ENCODE peak calls at places on chromosome 6, in four cellular contexts. One of them, this sample, is unnamed.

GRCh38 chr6:41538556-41539182 is 7.5 kb upstream of the FOXP4 start:
- DNase-seq in tibial artery: no peak
- DNase-seq in psoas muscle: no peak
- DNase-seq in iPS DF 6.9: no peak
- DNase-seq in this sample: no peak

GRCh38 chr6:37141291-37142046 is 28.5 kb upstream of the PIM1 start:
- DNase-seq in tibial artery: no peak
- DNase-seq in psoas muscle: no peak
- DNase-seq in iPS DF 6.9: peak; percentile 92
- DNase-seq in this sample: peak; percentile 39

GRCh38 chr6:36627801-36628246 is 33.7 kb downstream of the SRSF3 start:
- DNase-seq in tibial artery: peak; percentile 89
- DNase-seq in psoas muscle: no peak
- DNase-seq in iPS DF 6.9: no peak
- DNase-seq in this sample: no peak

GRCh38 chr6:81451787-81452186 is 300.7 kb downstream of the TENT5A start:
- DNase-seq in psoas muscle: no peak
- DNase-seq in tibial artery: no peak
- DNase-seq in iPS DF 6.9: no peak
- DNase-seq in this sample: no peak

GRCh38 chr6:142301421-142302391 is at the start of gene ADGRG6:
- DNase-seq in psoas muscle: peak; percentile 18
- DNase-seq in iPS DF 6.9: no peak
- DNase-seq in tibial artery: peak; percentile 67
- DNase-seq in this sample: peak; percentile 19

GRCh38 chr6:77181749-77182148 is 281.5 kb downstream of the HTR1B start:
- DNase-seq in tibial artery: no peak
- DNase-seq in iPS DF 6.9: no peak
- DNase-seq in psoas muscle: no peak
- DNase-seq in this sample: peak; percentile 67

GRCh38 chr6:114467931-114468330 is 125.1 kb upstream of the HS3ST5 start:
- DNase-seq in iPS DF 6.9: no peak
- DNase-seq in psoas muscle: no peak
- DNase-seq in tibial artery: no peak
- DNase-seq in this sample: no peak

GRCh38 chr6:75266716-75267291 is 17.8 kb downstream of the TMEM30A start:
- DNase-seq in tibial artery: no peak
- DNase-seq in psoas muscle: no peak
- DNase-seq in iPS DF 6.9: no peak
- DNase-seq in this sample: peak; percentile 62

GRCh38 chr6:45229416-45229815 is 98.7 kb upstream of the RUNX2 start:
- DNase-seq in iPS DF 6.9: no peak
- DNase-seq in psoas muscle: no peak
- DNase-seq in tibial artery: no peak
- DNase-seq in this sample: no peak

GRCh38 chr6:7073810-7074525 is 33.8 kb upstream of the RREB1 start:
- DNase-seq in psoas muscle: peak; percentile 24
- DNase-seq in iPS DF 6.9: no peak
- DNase-seq in tibial artery: peak; percentile 74
- DNase-seq in this sample: peak; percentile 86

GRCh38 chr6:147506704-147507114 is 1.8 kb upstream of the SAMD5 start:
- DNase-seq in tibial artery: peak; percentile 80
- DNase-seq in iPS DF 6.9: no peak
- DNase-seq in psoas muscle: peak; percentile 70
- DNase-seq in this sample: peak; percentile 38

GRCh38 chr6:33974471-33974870 is 170.7 kb upstream of the MLN start:
- DNase-seq in psoas muscle: no peak
- DNase-seq in iPS DF 6.9: no peak
- DNase-seq in tibial artery: no peak
- DNase-seq in this sample: no peak

GRCh38 chr6:4133941-4134838 is 1.2 kb downstream of the ECI2 start:
- DNase-seq in psoas muscle: peak; percentile 26
- DNase-seq in tibial artery: peak; percentile 68
- DNase-seq in iPS DF 6.9: no peak
- DNase-seq in this sample: peak; percentile 48

GRCh38 chr6:45982280-45983036 is 33.2 kb downstream of the CLIC5 start:
- DNase-seq in tibial artery: no peak
- DNase-seq in psoas muscle: no peak
- DNase-seq in iPS DF 6.9: no peak
- DNase-seq in this sample: no peak

GRCh38 chr6:157597461-157598312 is 216.7 kb downstream of the ZDHHC14 start:
- DNase-seq in psoas muscle: peak; percentile 37
- DNase-seq in tibial artery: no peak
- DNase-seq in iPS DF 6.9: peak; percentile 27
- DNase-seq in this sample: peak; percentile 43

GRCh38 chr6:27031302-27031701 is 216.2 kb upstream of the PRSS16 start:
- DNase-seq in tibial artery: no peak
- DNase-seq in psoas muscle: no peak
- DNase-seq in iPS DF 6.9: no peak
- DNase-seq in this sample: no peak

GRCh38 chr6:170106906-170107525 is 183.9 kb downstream of the DLL1 start:
- DNase-seq in psoas muscle: no peak
- DNase-seq in tibial artery: peak; percentile 56
- DNase-seq in iPS DF 6.9: no peak
- DNase-seq in this sample: no peak

GRCh38 chr6:146367061-146367460 is 176.6 kb upstream of the RAB32 start:
- DNase-seq in iPS DF 6.9: no peak
- DNase-seq in tibial artery: no peak
- DNase-seq in psoas muscle: no peak
- DNase-seq in this sample: no peak

DNA sequence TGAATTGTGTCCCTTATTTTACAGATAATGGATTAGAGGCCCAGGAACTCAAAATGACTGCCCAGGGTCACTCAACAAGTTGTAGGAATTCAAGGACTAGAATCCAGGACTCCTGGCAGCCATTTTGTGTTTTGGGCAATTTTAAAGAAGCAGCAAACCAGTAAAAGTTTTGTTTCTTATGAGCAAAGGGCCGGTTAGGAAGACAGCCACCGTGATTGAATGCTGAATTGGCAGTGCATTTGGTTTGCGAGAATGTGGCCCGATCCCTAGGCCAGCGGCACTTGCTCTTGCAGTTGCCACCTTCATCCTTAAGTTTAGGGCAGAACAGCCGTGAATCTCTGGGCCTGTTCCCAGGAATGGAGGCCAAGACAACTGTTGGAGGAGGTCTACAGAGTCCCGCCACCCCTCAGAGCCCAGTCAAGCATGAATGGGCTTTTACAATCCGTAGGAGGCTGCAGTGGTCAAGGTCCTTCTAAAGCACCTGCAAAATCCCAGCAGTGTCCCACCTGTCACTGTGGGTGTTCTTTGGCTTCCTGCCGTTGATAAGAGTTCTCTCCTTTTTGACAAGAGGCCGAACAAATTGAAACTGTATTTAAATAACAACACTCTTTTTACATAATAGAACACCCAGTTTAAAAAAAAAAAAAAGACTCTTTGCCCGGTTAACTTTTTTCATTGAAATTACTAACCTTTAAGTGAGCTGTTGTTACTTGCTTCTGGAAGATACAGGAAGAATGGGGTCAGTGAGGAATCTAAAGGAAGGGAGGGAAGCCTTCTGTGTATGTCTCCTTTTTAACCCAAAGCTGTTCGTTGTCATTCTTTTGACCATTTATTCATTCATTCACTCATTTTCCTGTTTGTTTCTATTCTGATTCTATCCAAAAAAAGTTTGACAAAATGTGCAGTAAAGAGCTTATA is 68.7 kb downstream of the PHACTR2 start:
- DNase-seq in iPS DF 6.9: peak; percentile 79
- DNase-seq in tibial artery: no peak
- DNase-seq in psoas muscle: no peak
- DNase-seq in this sample: no peak
- H3K4me1 ChIP-seq in iPS DF 6.9: peaks cover 17% of the 10 kb centered on the region
- H3K4me1 ChIP-seq in tibial artery: peaks cover 21% of the 10 kb centered on the region
- H3K4me1 ChIP-seq in psoas muscle: peaks cover 30% of the 10 kb centered on the region
- H3K4me1 ChIP-seq in this sample: no peaks in the 10 kb centered on the region

DNA sequence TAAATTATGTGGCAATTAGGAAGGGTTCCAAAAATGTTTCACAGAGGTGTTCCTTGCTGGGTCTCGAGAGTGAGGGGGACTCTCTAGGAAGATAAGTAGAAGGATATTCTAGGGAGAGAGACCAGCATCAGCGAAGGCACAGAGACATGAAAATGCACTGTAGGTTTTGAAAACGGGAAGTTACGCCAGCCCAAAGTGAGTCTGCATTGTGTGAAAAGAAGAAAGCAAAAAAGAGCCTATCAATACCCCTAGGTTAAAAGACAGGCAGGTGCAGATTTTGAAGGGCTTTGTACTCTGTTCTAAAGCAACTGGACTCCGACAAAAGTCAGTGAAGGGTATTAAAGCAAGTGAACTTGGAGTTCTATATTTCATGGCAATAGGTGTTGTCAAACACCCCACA is 25.7 kb upstream of the MRAP2 start:
- DNase-seq in tibial artery: no peak
- DNase-seq in iPS DF 6.9: no peak
- DNase-seq in psoas muscle: no peak
- DNase-seq in this sample: no peak
- H3K4me1 ChIP-seq in tibial artery: no peaks in the 10 kb centered on the region
- H3K4me1 ChIP-seq in iPS DF 6.9: no peaks in the 10 kb centered on the region
- H3K4me1 ChIP-seq in psoas muscle: no peaks in the 10 kb centered on the region
- H3K4me1 ChIP-seq in this sample: no peaks in the 10 kb centered on the region

GRCh38 chr6:108632441-108632840 is 71.7 kb downstream of the FOXO3 start:
- DNase-seq in tibial artery: no peak
- DNase-seq in iPS DF 6.9: no peak
- DNase-seq in psoas muscle: no peak
- DNase-seq in this sample: peak; percentile 68
- H3K4me1 ChIP-seq in tibial artery: peaks cover 45% of the 10 kb centered on the region
- H3K4me1 ChIP-seq in iPS DF 6.9: peaks cover 3% of the 10 kb centered on the region
- H3K4me1 ChIP-seq in psoas muscle: peaks cover 86% of the 10 kb centered on the region
- H3K4me1 ChIP-seq in this sample: peaks cover 94% of the 10 kb centered on the region

DNA sequence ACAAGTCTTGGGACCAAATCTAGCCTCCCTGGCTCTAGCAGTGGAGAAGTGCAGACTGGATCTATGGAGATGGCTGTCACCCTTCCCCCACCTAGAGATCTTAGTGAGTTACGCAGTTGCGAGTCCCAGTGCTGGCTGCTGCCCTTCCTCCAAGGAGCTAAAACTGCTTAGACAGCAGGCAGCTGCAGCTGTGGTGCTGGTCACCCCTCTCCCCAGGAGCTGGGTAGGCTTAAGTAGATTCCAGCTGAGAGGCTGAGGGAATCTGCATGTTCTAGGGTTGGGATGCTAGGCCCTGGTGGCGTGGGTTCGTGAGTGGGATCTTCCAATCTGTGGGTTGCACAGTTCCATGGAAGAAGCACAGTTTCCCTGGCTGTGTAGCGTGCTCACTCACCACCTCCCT is 120.2 kb downstream of the SLC35B3 start:
- DNase-seq in tibial artery: no peak
- DNase-seq in psoas muscle: no peak
- DNase-seq in iPS DF 6.9: no peak
- DNase-seq in this sample: no peak
- H3K4me1 ChIP-seq in tibial artery: no peaks in the 10 kb centered on the region
- H3K4me1 ChIP-seq in psoas muscle: no peaks in the 10 kb centered on the region
- H3K4me1 ChIP-seq in iPS DF 6.9: no peaks in the 10 kb centered on the region
- H3K4me1 ChIP-seq in this sample: no peaks in the 10 kb centered on the region

DNA sequence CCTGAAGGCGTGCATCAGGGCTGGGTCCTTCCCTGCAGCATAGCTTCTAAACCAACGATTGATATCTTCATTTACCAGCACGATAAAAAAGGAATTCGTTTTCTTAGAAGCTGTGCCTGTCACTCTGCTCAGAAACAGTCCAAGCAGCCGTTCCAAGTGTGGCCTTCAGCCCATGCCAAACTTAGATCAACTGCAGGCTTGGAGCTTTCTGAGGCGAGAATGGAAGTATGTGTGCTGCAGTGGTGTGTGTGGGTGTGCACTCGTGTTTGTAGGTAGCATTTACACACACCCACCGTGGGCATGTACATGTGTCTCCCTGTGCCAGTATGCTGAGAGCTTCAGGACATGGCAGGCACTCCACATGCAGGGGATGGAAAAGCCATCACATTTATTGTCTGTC is 83.0 kb upstream of the FOXC1 start:
- DNase-seq in tibial artery: no peak
- DNase-seq in iPS DF 6.9: no peak
- DNase-seq in psoas muscle: no peak
- DNase-seq in this sample: no peak
- H3K4me1 ChIP-seq in tibial artery: peaks cover 27% of the 10 kb centered on the region
- H3K4me1 ChIP-seq in iPS DF 6.9: peaks cover 3% of the 10 kb centered on the region
- H3K4me1 ChIP-seq in psoas muscle: peaks cover 20% of the 10 kb centered on the region
- H3K4me1 ChIP-seq in this sample: peaks cover 15% of the 10 kb centered on the region